ENCODE peak calls at places on chromosomes 6 and 20, in eight cellular contexts. One of them, this sample, is unnamed. For H3K27me3 and H3K4me1, the result is how much of the 10 kb centered on the place peaks cover.

GRCh38 chr20:60113024-60113724 is 155.0 kb downstream of the CDH26 start:
- DNase-seq in adrenal gland: no peak
- DNase-seq in lower lobe of right lung: peak
- DNase-seq in hepatocyte: no peak
- DNase-seq in Peyer's patch: no peak
- DNase-seq in lung: no peak
- DNase-seq in GM23248: no peak
- DNase-seq in heart left ventricle: no peak
- DNase-seq in this sample: no peak

GRCh38 chr6:3314176-3314575 is 55.4 kb downstream of the PSMG4 start:
- DNase-seq in adrenal gland: no peak
- DNase-seq in lower lobe of right lung: no peak
- DNase-seq in hepatocyte: no peak
- DNase-seq in Peyer's patch: no peak
- DNase-seq in lung: no peak
- DNase-seq in GM23248: no peak
- DNase-seq in heart left ventricle: no peak
- DNase-seq in this sample: no peak

GRCh38 chr6:30935018-30935417 is 3.0 kb upstream of the SFTA2 start:
- DNase-seq in adrenal gland: no peak
- DNase-seq in lower lobe of right lung: peak
- DNase-seq in hepatocyte: peak
- DNase-seq in Peyer's patch: no peak
- DNase-seq in lung: peak
- DNase-seq in GM23248: no peak
- DNase-seq in heart left ventricle: no peak
- DNase-seq in this sample: no peak

GRCh38 chr6:24431045-24431451 is 28.3 kb downstream of the MRS2 start:
- DNase-seq in adrenal gland: no peak
- DNase-seq in lower lobe of right lung: no peak
- DNase-seq in hepatocyte: peak
- DNase-seq in Peyer's patch: no peak
- DNase-seq in lung: no peak
- DNase-seq in GM23248: peak
- DNase-seq in heart left ventricle: peak
- DNase-seq in this sample: peak

GRCh38 chr6:64415936-64416335 is 780.3 kb downstream of the PHF3 start:
- DNase-seq in adrenal gland: no peak
- DNase-seq in lower lobe of right lung: no peak
- DNase-seq in hepatocyte: no peak
- DNase-seq in Peyer's patch: no peak
- DNase-seq in lung: no peak
- DNase-seq in GM23248: peak
- DNase-seq in heart left ventricle: no peak
- DNase-seq in this sample: no peak

GRCh38 chr6:53165333-53165732 is 16.7 kb upstream of the GCM1 start:
- DNase-seq in adrenal gland: no peak
- DNase-seq in lower lobe of right lung: no peak
- DNase-seq in hepatocyte: no peak
- DNase-seq in Peyer's patch: no peak
- DNase-seq in lung: no peak
- DNase-seq in GM23248: peak
- DNase-seq in heart left ventricle: no peak
- DNase-seq in this sample: no peak

GRCh38 chr20:49983848-49984408 is 1.1 kb downstream of the SNAI1 start:
- DNase-seq in adrenal gland: no peak
- DNase-seq in lower lobe of right lung: no peak
- DNase-seq in hepatocyte: no peak
- DNase-seq in Peyer's patch: no peak
- DNase-seq in lung: no peak
- DNase-seq in GM23248: peak
- DNase-seq in heart left ventricle: no peak
- DNase-seq in this sample: no peak

GRCh38 chr6:147586044-147586443 is 77.6 kb downstream of the SAMD5 start:
- DNase-seq in adrenal gland: peak
- DNase-seq in lower lobe of right lung: no peak
- DNase-seq in hepatocyte: no peak
- DNase-seq in Peyer's patch: no peak
- DNase-seq in lung: no peak
- DNase-seq in GM23248: peak
- DNase-seq in heart left ventricle: peak
- DNase-seq in this sample: no peak

GRCh38 chr6:3841711-3842565 is 7.2 kb upstream of the FAM50B start:
- DNase-seq in adrenal gland: peak
- DNase-seq in lower lobe of right lung: no peak
- DNase-seq in hepatocyte: no peak
- DNase-seq in Peyer's patch: no peak
- DNase-seq in lung: no peak
- DNase-seq in GM23248: peak
- DNase-seq in heart left ventricle: no peak
- DNase-seq in this sample: no peak

GRCh38 chr6:51820555-51820954 is 266.9 kb downstream of the PKHD1 start:
- DNase-seq in adrenal gland: no peak
- DNase-seq in lower lobe of right lung: no peak
- DNase-seq in hepatocyte: no peak
- DNase-seq in Peyer's patch: no peak
- DNase-seq in lung: no peak
- DNase-seq in GM23248: no peak
- DNase-seq in heart left ventricle: no peak
- DNase-seq in this sample: no peak

GRCh38 chr6:121603486-121603885 is 168.0 kb downstream of the GJA1 start:
- DNase-seq in adrenal gland: no peak
- DNase-seq in lower lobe of right lung: no peak
- DNase-seq in hepatocyte: no peak
- DNase-seq in Peyer's patch: no peak
- DNase-seq in lung: no peak
- DNase-seq in GM23248: no peak
- DNase-seq in heart left ventricle: no peak
- DNase-seq in this sample: no peak

GRCh38 chr6:24359640-24360454 is 2.0 kb upstream of the DCDC2 start:
- DNase-seq in adrenal gland: peak
- DNase-seq in lower lobe of right lung: peak
- DNase-seq in hepatocyte: peak
- DNase-seq in Peyer's patch: peak
- DNase-seq in lung: peak
- DNase-seq in GM23248: peak
- DNase-seq in heart left ventricle: peak
- DNase-seq in this sample: peak

GRCh38 chr6:132673376-132674094 is 14.6 kb upstream of the TAAR1 start:
- DNase-seq in adrenal gland: no peak
- DNase-seq in lower lobe of right lung: no peak
- DNase-seq in hepatocyte: no peak
- DNase-seq in Peyer's patch: peak
- DNase-seq in lung: no peak
- DNase-seq in GM23248: no peak
- DNase-seq in heart left ventricle: no peak
- DNase-seq in this sample: no peak

GRCh38 chr20:51300104-51300503 is 242.4 kb downstream of the NFATC2 start:
- DNase-seq in adrenal gland: no peak
- DNase-seq in lower lobe of right lung: no peak
- DNase-seq in hepatocyte: no peak
- DNase-seq in Peyer's patch: no peak
- DNase-seq in lung: no peak
- DNase-seq in GM23248: no peak
- DNase-seq in heart left ventricle: no peak
- DNase-seq in this sample: no peak

GRCh38 chr20:22745194-22745500 is 160.8 kb upstream of the FOXA2 start:
- DNase-seq in adrenal gland: no peak
- DNase-seq in lower lobe of right lung: no peak
- DNase-seq in hepatocyte: no peak
- DNase-seq in Peyer's patch: no peak
- DNase-seq in lung: no peak
- DNase-seq in GM23248: no peak
- DNase-seq in heart left ventricle: no peak
- DNase-seq in this sample: no peak

GRCh38 chr6:159404296-159404695 is 235.1 kb downstream of the FNDC1 start:
- DNase-seq in adrenal gland: no peak
- DNase-seq in lower lobe of right lung: no peak
- DNase-seq in hepatocyte: no peak
- DNase-seq in Peyer's patch: no peak
- DNase-seq in lung: no peak
- DNase-seq in GM23248: no peak
- DNase-seq in heart left ventricle: no peak
- DNase-seq in this sample: no peak

GRCh38 chr6:165762876-165763275 is 99.8 kb upstream of the PDE10A start:
- DNase-seq in adrenal gland: no peak
- DNase-seq in lower lobe of right lung: no peak
- DNase-seq in hepatocyte: no peak
- DNase-seq in Peyer's patch: no peak
- DNase-seq in lung: no peak
- DNase-seq in GM23248: no peak
- DNase-seq in heart left ventricle: no peak
- DNase-seq in this sample: no peak

GRCh38 chr6:92559611-92560010 is 859.7 kb downstream of the EPHA7 start:
- DNase-seq in adrenal gland: no peak
- DNase-seq in lower lobe of right lung: no peak
- DNase-seq in hepatocyte: no peak
- DNase-seq in Peyer's patch: no peak
- DNase-seq in lung: no peak
- DNase-seq in GM23248: no peak
- DNase-seq in heart left ventricle: no peak
- DNase-seq in this sample: no peak

GRCh38 chr20:63007722-63008488 is 1.1 kb upstream of the BHLHE23 start:
- DNase-seq in adrenal gland: no peak
- DNase-seq in lower lobe of right lung: no peak
- DNase-seq in hepatocyte: no peak
- DNase-seq in Peyer's patch: no peak
- DNase-seq in lung: no peak
- DNase-seq in GM23248: no peak
- DNase-seq in heart left ventricle: no peak
- DNase-seq in this sample: no peak

GRCh38 chr20:14989891-14990290 is 652.5 kb upstream of the FLRT3 start:
- DNase-seq in adrenal gland: no peak
- DNase-seq in lower lobe of right lung: no peak
- DNase-seq in hepatocyte: no peak
- DNase-seq in Peyer's patch: no peak
- DNase-seq in lung: no peak
- DNase-seq in GM23248: no peak
- DNase-seq in heart left ventricle: no peak
- DNase-seq in this sample: no peak
- H3K27ac ChIP-seq in adrenal gland: no peak
- H3K27ac ChIP-seq in lower lobe of right lung: no peak
- H3K27ac ChIP-seq in hepatocyte: no peak
- H3K27ac ChIP-seq in Peyer's patch: no peak
- H3K27ac ChIP-seq in lung: no peak
- H3K27ac ChIP-seq in GM23248: no peak
- H3K27ac ChIP-seq in heart left ventricle: no peak
- H3K27ac ChIP-seq in this sample: no peak

GRCh38 chr6:150036081-150036480 is 10.7 kb upstream of the RAET1L start:
- DNase-seq in adrenal gland: peak
- DNase-seq in lower lobe of right lung: no peak
- DNase-seq in hepatocyte: no peak
- DNase-seq in Peyer's patch: no peak
- DNase-seq in lung: no peak
- DNase-seq in GM23248: no peak
- DNase-seq in heart left ventricle: no peak
- DNase-seq in this sample: no peak
- H3K27me3 ChIP-seq in adrenal gland: under half
- H3K27me3 ChIP-seq in lower lobe of right lung: half or more
- H3K27me3 ChIP-seq in hepatocyte: half or more
- H3K27me3 ChIP-seq in Peyer's patch: under half
- H3K27me3 ChIP-seq in lung: under half
- H3K27me3 ChIP-seq in GM23248: half or more
- H3K27me3 ChIP-seq in heart left ventricle: under half
- H3K27me3 ChIP-seq in this sample: under half

DNA sequence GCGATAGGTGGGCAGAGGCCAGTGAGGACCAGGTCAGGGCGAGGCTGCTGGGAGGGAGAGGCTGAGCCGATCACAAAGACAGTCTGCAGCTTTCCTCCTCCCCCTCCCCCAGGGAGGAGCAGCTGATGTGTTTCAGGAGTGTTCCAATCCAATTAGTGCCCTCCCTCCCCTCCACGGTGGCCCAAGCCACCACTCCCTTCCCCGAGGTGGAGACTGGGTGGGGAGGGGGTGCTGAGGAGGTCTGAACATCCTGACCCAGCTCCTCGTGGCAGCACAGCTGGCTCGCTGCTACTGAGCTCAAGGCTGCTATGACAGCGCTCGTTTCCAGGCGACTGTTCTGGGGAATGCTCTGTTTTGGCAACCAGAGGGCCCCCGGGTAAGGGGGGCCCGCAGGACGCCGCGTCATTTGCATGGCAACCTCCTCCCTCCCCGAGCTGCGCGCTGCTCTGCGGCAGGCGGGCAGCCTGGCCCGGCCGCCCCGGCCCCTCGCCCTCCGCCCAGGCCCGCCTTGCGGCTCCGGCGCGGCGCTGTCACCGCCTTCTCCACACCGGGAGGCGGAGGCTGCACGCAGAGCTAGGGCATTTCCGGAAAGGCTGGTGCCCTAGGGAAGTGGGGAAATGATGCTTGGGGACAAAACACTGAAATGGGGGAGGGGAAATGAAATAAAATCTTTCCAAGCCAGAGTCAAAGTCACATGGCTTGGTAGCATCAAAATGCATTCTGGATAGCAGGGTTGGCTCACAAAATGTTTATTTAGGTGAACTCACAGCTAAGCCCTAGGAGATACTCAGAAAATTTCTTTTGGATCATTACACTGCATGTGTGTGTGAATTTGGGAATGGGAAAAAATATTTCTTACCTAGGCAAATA is 67.4 kb upstream of the PIM1 start:
- DNase-seq in adrenal gland: peak
- DNase-seq in lower lobe of right lung: peak
- DNase-seq in hepatocyte: peak
- DNase-seq in Peyer's patch: peak
- DNase-seq in lung: peak
- DNase-seq in GM23248: peak
- DNase-seq in heart left ventricle: peak
- DNase-seq in this sample: peak
- H3K4me1 ChIP-seq in adrenal gland: under half
- H3K4me1 ChIP-seq in lower lobe of right lung: under half
- H3K4me1 ChIP-seq in hepatocyte: under half
- H3K4me1 ChIP-seq in Peyer's patch: under half
- H3K4me1 ChIP-seq in lung: under half
- H3K4me1 ChIP-seq in GM23248: under half
- H3K4me1 ChIP-seq in heart left ventricle: under half
- H3K4me1 ChIP-seq in this sample: under half

DNA sequence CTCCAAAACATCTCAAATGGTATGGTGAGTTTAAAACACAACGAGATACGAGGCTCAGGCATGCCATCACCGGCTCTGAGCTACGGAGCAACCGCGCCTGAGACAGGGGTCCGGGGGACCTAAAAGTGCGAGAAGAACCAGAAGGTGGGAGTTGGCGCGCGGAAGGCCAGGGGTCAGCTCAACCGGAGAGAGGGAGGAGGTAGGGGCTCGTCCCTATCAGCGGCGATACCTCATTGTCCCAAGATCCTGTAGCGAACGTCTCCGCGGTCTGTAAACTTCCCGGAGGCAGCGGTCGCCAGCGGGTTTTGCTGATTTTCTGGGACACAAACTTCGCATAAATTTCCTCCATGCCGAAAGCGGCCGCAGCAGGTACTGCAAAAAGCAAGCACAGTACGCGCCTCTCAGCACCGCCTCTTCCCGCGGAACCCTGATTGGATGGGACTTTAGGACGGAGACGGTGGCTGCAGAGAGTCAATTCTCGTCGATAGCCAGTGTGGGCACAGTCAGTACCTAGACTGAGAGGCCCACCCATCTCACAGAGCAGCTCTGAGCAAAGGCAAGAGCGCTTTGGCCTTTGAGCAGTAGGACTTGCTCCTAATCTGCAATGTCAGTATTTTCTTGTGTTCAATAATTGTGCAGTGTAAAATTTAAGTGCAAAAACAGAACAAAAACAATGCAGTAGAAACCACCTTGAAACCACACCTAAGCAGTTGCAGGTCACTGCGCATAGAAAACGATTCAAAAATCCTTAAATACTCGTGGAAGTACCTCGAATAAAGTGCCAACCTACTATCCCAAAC is at the start of gene NUP43:
- DNase-seq in adrenal gland: peak
- DNase-seq in lower lobe of right lung: peak
- DNase-seq in hepatocyte: peak
- DNase-seq in Peyer's patch: peak
- DNase-seq in lung: peak
- DNase-seq in GM23248: peak
- DNase-seq in heart left ventricle: peak
- DNase-seq in this sample: peak
- H3K27ac ChIP-seq in adrenal gland: peak
- H3K27ac ChIP-seq in lower lobe of right lung: peak
- H3K27ac ChIP-seq in hepatocyte: peak
- H3K27ac ChIP-seq in Peyer's patch: peak
- H3K27ac ChIP-seq in lung: peak
- H3K27ac ChIP-seq in GM23248: peak
- H3K27ac ChIP-seq in heart left ventricle: peak
- H3K27ac ChIP-seq in this sample: peak